ENCODE peak calls at places on chromosomes 5 and 9, in five cellular contexts. U is fibroblast of lung, B is transverse colon, V is cardiac muscle cell, K is astrocyte. I is an unnamed sample.

GRCh38 chr9:114592356-114592755 is 4.8 kb downstream of the ATP6V1G1 start:
- DNase-seq in U (peak), B (peak), V (no peak), K (no peak), I (peak)

GRCh38 chr5:62334082-62334481 is 28.1 kb downstream of the KIF2A start:
- DNase-seq in U (no peak), B (no peak), V (no peak), K (no peak), I (no peak)

GRCh38 chr5:165460911-165461310 is 1955.5 kb downstream of the MAT2B start:
- DNase-seq in U (peak), B (no peak), V (no peak), K (peak), I (no peak)

GRCh38 chr9:36530224-36530623 is 42.5 kb upstream of the MELK start:
- DNase-seq in U (no peak), B (no peak), V (no peak), K (no peak), I (no peak)

GRCh38 chr5:35213608-35214007 is 16.7 kb downstream of the PRLR start:
- DNase-seq in U (no peak), B (no peak), V (no peak), K (no peak), I (no peak)

GRCh38 chr9:126514037-126514821 is 99.5 kb upstream of the LMX1B start:
- DNase-seq in U (peak), B (peak), V (peak), K (no peak), I (peak)

GRCh38 chr5:55308254-55308836 is 556 bp downstream of the MTREX start:
- DNase-seq in U (peak), B (peak), V (peak), K (no peak), I (no peak)

GRCh38 chr9:4020038-4020746 is 279.7 kb downstream of the GLIS3 start:
- DNase-seq in U (peak), B (no peak), V (no peak), K (peak), I (no peak)

GRCh38 chr5:154933537-154933936 is 4.5 kb downstream of the GEMIN5 start:
- DNase-seq in U (no peak), B (no peak), V (no peak), K (no peak), I (no peak)

GRCh38 chr9:113005777-113006176 is 6.2 kb downstream of the ZNF883 start:
- DNase-seq in U (no peak), B (no peak), V (no peak), K (no peak), I (no peak)

GRCh38 chr9:115213777-115214428 is 95.9 kb upstream of the TNC start:
- DNase-seq in U (peak), B (no peak), V (peak), K (peak), I (peak)

GRCh38 chr5:101390317-101390908 is 487.3 kb upstream of the ST8SIA4 start:
- DNase-seq in U (peak), B (no peak), V (peak), K (peak), I (peak)

GRCh38 chr5:168291961-168292782 is 727 bp downstream of the WWC1 start:
- DNase-seq in U (no peak), B (peak), V (peak), K (no peak), I (no peak)
- H3K4me3 ChIP-seq in U (no peak), B (peak), V (peak), K (peak), I (peak)

GRCh38 chr5:15704397-15704947 is 204.5 kb downstream of the FBXL7 start:
- DNase-seq in U (peak), B (no peak), V (no peak), K (peak), I (no peak)
- H3K27ac ChIP-seq in U (no peak), B (no peak), V (no peak), K (no peak), I (no peak)

GRCh38 chr9:125119643-125120286 is 23.6 kb downstream of the SCAI start:
- DNase-seq in U (peak), B (no peak), V (no peak), K (no peak), I (no peak)
- TF ChIP-seq CTCF in U (no peak), B (no peak), V (no peak), K (no peak), I (peak)

DNA sequence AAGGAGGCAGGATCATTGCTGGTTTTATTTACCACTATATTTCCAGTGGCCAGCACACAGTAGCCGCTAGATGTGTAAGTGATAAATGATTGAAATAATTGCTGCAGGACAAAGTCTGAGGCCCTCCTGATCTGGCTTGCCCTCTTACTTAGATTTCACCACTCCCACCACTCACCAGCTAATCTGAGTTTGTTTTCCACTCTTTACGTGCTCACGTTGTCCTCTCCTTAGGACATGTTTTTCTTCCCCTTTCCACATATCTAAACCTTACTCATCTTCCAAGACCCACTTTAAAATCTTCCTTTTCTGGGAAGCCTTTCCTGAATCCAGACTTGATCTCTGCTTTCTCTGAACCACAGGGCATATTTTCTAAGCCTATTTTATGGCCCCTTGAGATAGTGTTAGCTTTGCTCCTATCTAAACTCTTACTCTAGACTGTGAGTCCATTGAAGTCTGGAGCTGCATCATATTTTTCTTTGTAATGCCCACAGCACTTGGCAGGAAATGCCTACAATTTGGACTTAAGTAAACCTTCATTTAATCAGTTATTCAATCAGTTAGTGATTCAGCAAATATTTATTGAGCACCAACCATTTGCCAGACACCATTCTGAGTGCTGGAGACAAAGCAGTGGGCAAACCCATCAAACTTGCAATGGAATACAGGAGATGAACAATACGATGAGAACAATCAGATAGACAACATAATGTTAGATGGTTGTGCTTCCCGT is 2.4 kb downstream of the TLR4 start:
- DNase-seq in U (peak), B (no peak), V (no peak), K (peak), I (no peak)
- H3K4me3 ChIP-seq in U (no peak), B (no peak), V (no peak), K (peak), I (peak)

GRCh38 chr5:14038341-14038959 is 94.0 kb upstream of the DNAH5 start:
- DNase-seq in U (peak), B (no peak), V (peak), K (peak), I (peak)
- H3K27ac ChIP-seq in U (peak), B (no peak), V (no peak), K (peak), I (peak)

DNA sequence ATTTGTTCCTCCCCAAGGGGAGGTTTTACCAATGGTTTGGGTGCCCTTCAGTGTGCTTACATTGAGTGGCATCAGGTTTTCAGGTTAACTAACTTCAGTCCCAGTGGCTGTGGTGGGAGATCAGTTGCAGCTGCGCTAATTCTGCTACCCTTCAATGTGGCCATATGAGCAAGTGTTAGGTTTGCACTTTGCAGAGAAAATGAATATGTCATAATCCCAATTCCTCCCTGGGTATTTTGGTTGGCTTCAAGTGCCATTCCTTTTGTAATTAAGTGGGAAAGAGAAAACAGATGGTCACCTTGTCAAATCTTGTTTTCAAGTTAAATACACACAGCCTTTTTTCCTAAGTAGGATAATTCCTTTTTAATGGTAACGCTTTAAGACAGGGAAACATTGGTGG is 236.2 kb downstream of the TLE4 start:
- DNase-seq in U (peak), B (no peak), V (no peak), K (peak), I (no peak)
- TF ChIP-seq CTCF in U (no peak), B (no peak), V (no peak), K (no peak), I (no peak)

DNA sequence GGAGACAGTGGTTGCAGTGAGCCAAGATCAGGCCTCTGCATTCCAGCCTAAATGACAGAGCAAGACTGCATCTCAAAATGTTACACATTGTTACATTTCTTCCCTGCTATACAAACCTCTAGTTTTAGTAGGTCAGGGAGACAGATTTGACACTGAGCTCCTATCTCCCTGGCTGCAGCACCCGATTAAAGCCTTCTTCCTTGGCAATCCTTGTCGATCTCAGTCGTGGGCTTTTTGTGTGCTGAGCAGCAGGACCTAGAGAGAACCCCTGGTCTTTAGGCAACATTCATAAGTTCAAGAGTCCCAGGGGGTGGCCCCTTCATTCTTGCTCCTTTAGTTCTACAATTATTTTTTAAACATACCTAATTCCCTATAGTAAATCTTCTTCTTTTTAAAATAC is 13.0 kb downstream of the SERINC5 start:
- DNase-seq in U (no peak), B (no peak), V (no peak), K (no peak), I (no peak)
- H3K4me3 ChIP-seq in U (no peak), B (no peak), V (no peak), K (peak), I (no peak)

GRCh38 chr9:99237356-99237755 is 15.3 kb downstream of the SEC61B start:
- DNase-seq in U (peak), B (no peak), V (no peak), K (peak), I (no peak)
- H3K27ac ChIP-seq in U (no peak), B (no peak), V (no peak), K (no peak), I (no peak)

GRCh38 chr5:73442960-73443627 is 5.5 kb downstream of the FOXD1 start:
- DNase-seq in U (peak), B (no peak), V (no peak), K (peak), I (no peak)
- TF ChIP-seq CTCF in U (no peak), B (no peak), V (no peak), K (no peak), I (no peak)

DNA sequence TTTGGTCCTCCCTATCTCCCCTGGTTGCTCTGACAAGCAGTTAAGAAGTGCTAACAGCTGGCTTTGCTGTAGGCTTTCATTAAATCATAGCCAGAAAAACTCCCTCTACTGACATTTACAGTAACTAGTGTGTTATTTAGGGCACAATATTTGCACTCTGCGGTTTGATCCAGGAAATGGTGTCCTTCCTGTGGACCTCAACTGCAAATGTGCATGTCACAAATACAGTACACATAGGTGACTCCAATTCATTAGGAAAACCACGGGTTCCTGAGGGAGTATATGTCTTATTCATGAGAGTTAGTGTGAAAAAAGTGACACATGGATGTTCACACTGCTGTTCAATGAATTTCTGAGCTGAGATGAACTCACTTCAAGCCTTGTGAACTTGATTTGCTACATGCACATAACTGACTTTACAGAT is 281.6 kb downstream of the EFNA5 start:
- DNase-seq in U (peak), B (peak), V (peak), K (peak), I (peak)
- H3K4me3 ChIP-seq in U (no peak), B (no peak), V (no peak), K (peak), I (no peak)